ENCODE peak calls at places on chromosomes 13 and 19, in seven cellular contexts. One of them, this sample, is unnamed.

GRCh38 chr13:32224916-32225315 is 90.2 kb downstream of the ZAR1L start:
- DNase-seq in dorsolateral prefrontal cortex: no peak
- DNase-seq in WERI-Rb-1: no peak
- DNase-seq in iris pigment epithelial cell: peak; percentile 73
- DNase-seq in astrocyte of the hippocampus: no peak
- DNase-seq in endothelial cell: no peak
- DNase-seq in hepatocyte: no peak
- DNase-seq in this sample: no peak

GRCh38 chr19:55585658-55586339 is 5.2 kb upstream of the ZNF579 start:
- DNase-seq in dorsolateral prefrontal cortex: peak; percentile 79
- DNase-seq in WERI-Rb-1: peak; percentile 97
- DNase-seq in hepatocyte: peak; percentile 93
- DNase-seq in endothelial cell: peak; percentile 77
- DNase-seq in astrocyte of the hippocampus: peak; percentile 96
- DNase-seq in iris pigment epithelial cell: peak; percentile 87
- DNase-seq in this sample: peak; percentile 77

GRCh38 chr19:7242601-7243258 is 51.5 kb downstream of the INSR start:
- DNase-seq in iris pigment epithelial cell: peak; percentile 59
- DNase-seq in endothelial cell: no peak
- DNase-seq in WERI-Rb-1: no peak
- DNase-seq in astrocyte of the hippocampus: peak; percentile 64
- DNase-seq in hepatocyte: no peak
- DNase-seq in dorsolateral prefrontal cortex: no peak
- DNase-seq in this sample: no peak

GRCh38 chr19:8161135-8161646 is 11.8 kb upstream of the FBN3 start:
- DNase-seq in dorsolateral prefrontal cortex: peak; percentile 53
- DNase-seq in iris pigment epithelial cell: peak; percentile 25
- DNase-seq in hepatocyte: no peak
- DNase-seq in astrocyte of the hippocampus: no peak
- DNase-seq in WERI-Rb-1: peak; percentile 59
- DNase-seq in endothelial cell: no peak
- DNase-seq in this sample: peak; percentile 50

GRCh38 chr13:20814224-20814910 is 40.6 kb upstream of the EEF1AKMT1 start:
- DNase-seq in hepatocyte: peak; percentile 60
- DNase-seq in dorsolateral prefrontal cortex: no peak
- DNase-seq in WERI-Rb-1: peak; percentile 88
- DNase-seq in astrocyte of the hippocampus: peak; percentile 93
- DNase-seq in iris pigment epithelial cell: peak; percentile 98
- DNase-seq in endothelial cell: no peak
- DNase-seq in this sample: no peak

GRCh38 chr13:39452412-39452811 is 150.6 kb downstream of the LHFPL6 start:
- DNase-seq in iris pigment epithelial cell: peak; percentile 27
- DNase-seq in endothelial cell: no peak
- DNase-seq in astrocyte of the hippocampus: peak; percentile 28
- DNase-seq in WERI-Rb-1: no peak
- DNase-seq in hepatocyte: no peak
- DNase-seq in dorsolateral prefrontal cortex: no peak
- DNase-seq in this sample: no peak

GRCh38 chr13:99160415-99160814 is 40.2 kb upstream of the UBAC2 start:
- DNase-seq in hepatocyte: no peak
- DNase-seq in iris pigment epithelial cell: no peak
- DNase-seq in astrocyte of the hippocampus: no peak
- DNase-seq in endothelial cell: no peak
- DNase-seq in WERI-Rb-1: no peak
- DNase-seq in dorsolateral prefrontal cortex: no peak
- DNase-seq in this sample: no peak

GRCh38 chr13:42048625-42049453 is at the start of gene DGKH:
- DNase-seq in iris pigment epithelial cell: peak; percentile 89
- DNase-seq in dorsolateral prefrontal cortex: peak; percentile 44
- DNase-seq in WERI-Rb-1: peak; percentile 68
- DNase-seq in hepatocyte: peak; percentile 87
- DNase-seq in endothelial cell: peak; percentile 73
- DNase-seq in astrocyte of the hippocampus: peak; percentile 90
- DNase-seq in this sample: peak; percentile 83

GRCh38 chr19:5213667-5214066 is 126.9 kb downstream of the PTPRS start:
- DNase-seq in WERI-Rb-1: no peak
- DNase-seq in iris pigment epithelial cell: no peak
- DNase-seq in dorsolateral prefrontal cortex: no peak
- DNase-seq in hepatocyte: no peak
- DNase-seq in endothelial cell: no peak
- DNase-seq in astrocyte of the hippocampus: no peak
- DNase-seq in this sample: no peak

GRCh38 chr13:98435356-98435755 is 141.6 kb downstream of the STK24 start:
- DNase-seq in iris pigment epithelial cell: no peak
- DNase-seq in WERI-Rb-1: no peak
- DNase-seq in hepatocyte: no peak
- DNase-seq in endothelial cell: no peak
- DNase-seq in dorsolateral prefrontal cortex: no peak
- DNase-seq in astrocyte of the hippocampus: no peak
- DNase-seq in this sample: no peak

GRCh38 chr19:13718733-13719132 is 45.6 kb upstream of the MRI1 start:
- DNase-seq in hepatocyte: peak; percentile 23
- DNase-seq in WERI-Rb-1: peak; percentile 20
- DNase-seq in dorsolateral prefrontal cortex: peak; percentile 79
- DNase-seq in iris pigment epithelial cell: peak; percentile 14
- DNase-seq in astrocyte of the hippocampus: peak; percentile 85
- DNase-seq in endothelial cell: no peak
- DNase-seq in this sample: peak; percentile 92

GRCh38 chr13:38900188-38900587 is 90.4 kb downstream of the STOML3 start:
- DNase-seq in dorsolateral prefrontal cortex: no peak
- DNase-seq in astrocyte of the hippocampus: no peak
- DNase-seq in iris pigment epithelial cell: no peak
- DNase-seq in hepatocyte: no peak
- DNase-seq in endothelial cell: no peak
- DNase-seq in WERI-Rb-1: peak; percentile 32
- DNase-seq in this sample: peak; percentile 28

GRCh38 chr13:31032574-31033095 is 100.2 kb downstream of the TEX26 start:
- DNase-seq in astrocyte of the hippocampus: no peak
- DNase-seq in hepatocyte: no peak
- DNase-seq in iris pigment epithelial cell: no peak
- DNase-seq in dorsolateral prefrontal cortex: no peak
- DNase-seq in WERI-Rb-1: no peak
- DNase-seq in endothelial cell: no peak
- DNase-seq in this sample: no peak

GRCh38 chr13:77300176-77301141 is 26.4 kb downstream of the MYCBP2 start:
- DNase-seq in WERI-Rb-1: no peak
- DNase-seq in iris pigment epithelial cell: peak; percentile 91
- DNase-seq in astrocyte of the hippocampus: peak; percentile 41
- DNase-seq in dorsolateral prefrontal cortex: no peak
- DNase-seq in endothelial cell: no peak
- DNase-seq in hepatocyte: peak; percentile 28
- DNase-seq in this sample: no peak

GRCh38 chr13:84121456-84121855 is 239.2 kb upstream of the SLITRK1 start:
- DNase-seq in dorsolateral prefrontal cortex: no peak
- DNase-seq in endothelial cell: no peak
- DNase-seq in iris pigment epithelial cell: peak; percentile 0
- DNase-seq in astrocyte of the hippocampus: peak; percentile 44
- DNase-seq in hepatocyte: peak; percentile 3
- DNase-seq in WERI-Rb-1: no peak
- DNase-seq in this sample: no peak

GRCh38 chr19:14449321-14449720 is 16.2 kb downstream of the PKN1 start:
- DNase-seq in WERI-Rb-1: no peak
- DNase-seq in endothelial cell: no peak
- DNase-seq in iris pigment epithelial cell: no peak
- DNase-seq in hepatocyte: no peak
- DNase-seq in dorsolateral prefrontal cortex: no peak
- DNase-seq in astrocyte of the hippocampus: no peak
- DNase-seq in this sample: no peak

GRCh38 chr19:24057144-24057543 is 29.8 kb upstream of the ZNF254 start:
- DNase-seq in dorsolateral prefrontal cortex: no peak
- DNase-seq in endothelial cell: no peak
- DNase-seq in WERI-Rb-1: no peak
- DNase-seq in hepatocyte: no peak
- DNase-seq in iris pigment epithelial cell: no peak
- DNase-seq in astrocyte of the hippocampus: no peak
- DNase-seq in this sample: no peak

GRCh38 chr19:16951529-16951928 is 62.7 kb downstream of the F2RL3 start:
- DNase-seq in hepatocyte: no peak
- DNase-seq in dorsolateral prefrontal cortex: no peak
- DNase-seq in astrocyte of the hippocampus: peak; percentile 14
- DNase-seq in iris pigment epithelial cell: no peak
- DNase-seq in WERI-Rb-1: no peak
- DNase-seq in endothelial cell: no peak
- DNase-seq in this sample: no peak

GRCh38 chr13:85985791-85986190 is 186.6 kb upstream of the SLITRK6 start:
- DNase-seq in WERI-Rb-1: no peak
- DNase-seq in dorsolateral prefrontal cortex: no peak
- DNase-seq in endothelial cell: no peak
- DNase-seq in iris pigment epithelial cell: peak; percentile 34
- DNase-seq in astrocyte of the hippocampus: peak; percentile 4
- DNase-seq in hepatocyte: no peak
- DNase-seq in this sample: peak; percentile 42

GRCh38 chr19:1270168-1270853 is 1.2 kb downstream of the CIRBP start:
- DNase-seq in WERI-Rb-1: no peak
- DNase-seq in iris pigment epithelial cell: no peak
- DNase-seq in astrocyte of the hippocampus: no peak
- DNase-seq in endothelial cell: no peak
- DNase-seq in dorsolateral prefrontal cortex: no peak
- DNase-seq in hepatocyte: no peak
- DNase-seq in this sample: peak; percentile 71

GRCh38 chr19:35332817-35333216 is 3.8 kb downstream of the CD22 start:
- DNase-seq in astrocyte of the hippocampus: no peak
- DNase-seq in endothelial cell: no peak
- DNase-seq in dorsolateral prefrontal cortex: no peak
- DNase-seq in iris pigment epithelial cell: no peak
- DNase-seq in WERI-Rb-1: no peak
- DNase-seq in hepatocyte: no peak
- DNase-seq in this sample: no peak

GRCh38 chr19:38168632-38169031 is 55.4 kb downstream of the DPF1 start:
- DNase-seq in hepatocyte: no peak
- DNase-seq in iris pigment epithelial cell: no peak
- DNase-seq in endothelial cell: no peak
- DNase-seq in dorsolateral prefrontal cortex: no peak
- DNase-seq in WERI-Rb-1: no peak
- DNase-seq in astrocyte of the hippocampus: no peak
- DNase-seq in this sample: no peak

This sample was measured in DMS53.